ENCODE peak calls at places on chromosomes 11 and 22, in ten cellular contexts. K is CD8-positive, alpha-beta memory T cell; T is PC-9; V is cardiac muscle cell; P is ovary; J is BE2C; A is MM.1S; B is pancreas; Q is hepatocyte; O is lower lobe of right lung. F is an unnamed sample.
A peak's percentile ranks its signal among the peaks of the same experiment; 100 is the strongest.

GRCh38 chr11:83744620-83745192 is 458.5 kb upstream of the CCDC90B start:
- DNase-seq in O (no peak), T (no peak), P (no peak), J (no peak), V (no peak), B (no peak), Q (no peak), K (no peak), A (no peak), F (no peak)

GRCh38 chr11:68206211-68206610 is 6.9 kb downstream of the KMT5B start:
- DNase-seq in A (peak; percentile 70), P (no peak), Q (peak; percentile 76), K (no peak), B (no peak), T (peak; percentile 34), V (peak; percentile 74), J (no peak), O (no peak), F (no peak)

GRCh38 chr11:72695354-72695753 is 21.1 kb upstream of the PDE2A start:
- DNase-seq in B (no peak), P (no peak), T (no peak), V (no peak), A (no peak), K (no peak), J (no peak), O (no peak), Q (no peak), F (no peak)

GRCh38 chr11:46422588-46422987 is 31.0 kb upstream of the CHRM4 start:
- DNase-seq in T (no peak), B (no peak), A (no peak), Q (no peak), P (no peak), O (no peak), J (no peak), V (no peak), K (no peak), F (no peak)

GRCh38 chr22:28333106-28333505 is 346.5 kb downstream of the TTC28 start:
- DNase-seq in J (no peak), K (no peak), Q (no peak), V (no peak), B (no peak), A (no peak), T (no peak), P (no peak), O (no peak), F (no peak)

GRCh38 chr11:12198261-12198925 is 88.0 kb downstream of the MICAL2 start:
- DNase-seq in B (peak; percentile 74), P (no peak), Q (no peak), K (no peak), A (no peak), T (no peak), V (no peak), J (no peak), O (no peak), F (no peak)

GRCh38 chr11:64745219-64745522 is 1.2 kb upstream of the RASGRP2 start:
- DNase-seq in O (peak; percentile 93), A (no peak), K (peak; percentile 93), B (peak; percentile 87), J (no peak), Q (no peak), V (peak; percentile 44), P (no peak), T (no peak), F (no peak)

GRCh38 chr22:43925433-43926348 is 2.1 kb downstream of the PNPLA3 start:
- DNase-seq in T (peak; percentile 60), P (no peak), B (no peak), O (peak; percentile 57), V (no peak), K (no peak), J (no peak), A (no peak), Q (peak; percentile 71), F (no peak)

GRCh38 chr22:50258361-50259292 is 2.9 kb downstream of the MAPK12 start:
- DNase-seq in P (no peak), T (no peak), Q (no peak), J (no peak), K (no peak), B (no peak), V (no peak), A (no peak), O (no peak), F (no peak)

GRCh38 chr22:50260801-50261614 is 475 bp downstream of the MAPK12 start:
- DNase-seq in K (no peak), A (peak; percentile 54), P (no peak), Q (peak; percentile 74), B (no peak), J (peak; percentile 71), T (peak; percentile 52), V (peak; percentile 75), O (peak; percentile 68), F (no peak)

GRCh38 chr22:50261615-50262459 is at the start of gene MAPK12:
- DNase-seq in O (no peak), Q (peak; percentile 56), B (no peak), T (peak; percentile 53), P (peak; percentile 56), A (peak; percentile 63), V (peak; percentile 82), J (peak; percentile 68), K (no peak), F (no peak)

GRCh38 chr22:50259302-50259701 is 2.2 kb downstream of the MAPK12 start:
- DNase-seq in K (no peak), J (no peak), Q (no peak), P (no peak), B (no peak), T (no peak), A (no peak), O (no peak), V (no peak), F (no peak)

DNA sequence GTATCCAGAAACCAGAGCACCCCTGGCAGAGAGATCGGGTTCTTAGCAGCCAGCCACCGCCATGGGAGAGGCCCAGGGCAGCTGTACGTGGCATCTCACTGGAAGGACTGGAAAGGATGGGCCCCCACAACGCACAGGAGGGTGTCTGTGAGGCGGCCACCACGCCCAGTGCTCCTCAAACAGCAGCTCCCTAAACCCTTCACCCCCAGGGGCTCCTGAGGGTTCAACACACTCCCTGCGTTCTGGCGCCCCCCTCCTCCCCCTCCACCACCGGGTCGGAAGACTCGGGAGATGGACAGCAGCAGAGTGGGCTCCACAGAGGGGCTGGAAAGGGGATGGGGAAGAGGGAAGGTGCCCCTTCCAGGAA is 1.1 kb downstream of the MAPK12 start:
- DNase-seq in K (no peak), O (no peak), B (no peak), P (no peak), J (no peak), V (no peak), T (no peak), Q (no peak), A (no peak), F (no peak)
- H3K27me3 ChIP-seq in K (peaks cover 13% of the 10 kb centered on the region), O (peaks cover 20% of the 10 kb centered on the region), B (no peaks in the 10 kb centered on the region), P (no peaks in the 10 kb centered on the region), J (no peaks in the 10 kb centered on the region), V (peaks cover 6% of the 10 kb centered on the region), T (no peaks in the 10 kb centered on the region), Q (peaks cover 6% of the 10 kb centered on the region), A (no peaks in the 10 kb centered on the region), F (peaks cover 4% of the 10 kb centered on the region)

GRCh38 chr11:133272386-133272785 is 259.9 kb downstream of the OPCML start:
- DNase-seq in O (no peak), A (no peak), B (no peak), P (no peak), K (no peak), J (no peak), V (no peak), Q (no peak), T (no peak), F (no peak)

DNA sequence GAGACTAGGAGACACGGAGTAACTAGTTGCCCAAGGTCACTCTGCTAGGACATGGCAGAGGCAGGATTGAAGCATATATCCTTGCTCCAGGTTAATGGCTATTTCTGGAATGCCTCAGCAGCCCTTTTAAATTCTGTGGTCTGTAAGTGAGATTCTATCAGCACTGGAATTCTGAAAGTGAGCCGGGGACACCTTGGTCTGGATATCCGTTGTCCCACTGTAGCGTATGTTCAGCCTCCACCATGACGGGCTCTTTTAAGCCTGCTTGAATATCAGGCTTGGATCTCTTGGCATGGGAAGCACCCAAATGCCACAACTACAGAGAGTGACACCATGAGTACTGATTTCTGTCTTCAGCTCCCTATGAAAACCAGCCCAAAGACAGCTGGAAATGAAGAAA is 254.4 kb downstream of the OPCML start:
- DNase-seq in A (no peak), P (no peak), B (no peak), K (no peak), V (no peak), Q (no peak), O (no peak), J (no peak), T (no peak), F (no peak)
- H3K27me3 ChIP-seq in A (no peaks in the 10 kb centered on the region), P (no peaks in the 10 kb centered on the region), B (no peaks in the 10 kb centered on the region), K (no peaks in the 10 kb centered on the region), V (no peaks in the 10 kb centered on the region), Q (peaks cover 8% of the 10 kb centered on the region), O (no peaks in the 10 kb centered on the region), J (no peaks in the 10 kb centered on the region), T (peaks cover 7% of the 10 kb centered on the region), F (no peaks in the 10 kb centered on the region)

GRCh38 chr11:117501499-117501898 is 173.8 kb downstream of the CEP164 start:
- DNase-seq in B (no peak), Q (no peak), K (no peak), V (peak; percentile 46), P (no peak), J (no peak), O (no peak), T (no peak), A (no peak), F (no peak)

GRCh38 chr11:117492578-117493251 is 165.1 kb downstream of the CEP164 start:
- DNase-seq in Q (no peak), B (no peak), K (no peak), A (no peak), V (peak; percentile 51), P (no peak), J (peak; percentile 89), O (no peak), T (no peak), F (no peak)

GRCh38 chr11:117498791-117499190 is 171.1 kb downstream of the CEP164 start:
- DNase-seq in T (no peak), A (no peak), B (no peak), Q (no peak), V (no peak), K (no peak), P (no peak), O (no peak), J (no peak), F (no peak)

GRCh38 chr11:117495357-117495756 is 167.7 kb downstream of the CEP164 start:
- DNase-seq in A (no peak), P (no peak), O (no peak), J (peak; percentile 52), B (no peak), K (no peak), Q (no peak), V (no peak), T (no peak), F (no peak)

GRCh38 chr11:117497206-117497951 is 169.7 kb downstream of the CEP164 start:
- DNase-seq in K (no peak), A (no peak), J (no peak), V (no peak), T (no peak), P (no peak), O (no peak), B (no peak), Q (no peak), F (no peak)
- H3K27me3 ChIP-seq in K (no peaks in the 10 kb centered on the region), A (peaks cover 83% of the 10 kb centered on the region), J (no peaks in the 10 kb centered on the region), V (peaks cover 10% of the 10 kb centered on the region), T (peaks cover 100% of the 10 kb centered on the region), P (no peaks in the 10 kb centered on the region), O (peaks cover 11% of the 10 kb centered on the region), B (no peaks in the 10 kb centered on the region), Q (peaks cover 11% of the 10 kb centered on the region), F (no peaks in the 10 kb centered on the region)

DNA sequence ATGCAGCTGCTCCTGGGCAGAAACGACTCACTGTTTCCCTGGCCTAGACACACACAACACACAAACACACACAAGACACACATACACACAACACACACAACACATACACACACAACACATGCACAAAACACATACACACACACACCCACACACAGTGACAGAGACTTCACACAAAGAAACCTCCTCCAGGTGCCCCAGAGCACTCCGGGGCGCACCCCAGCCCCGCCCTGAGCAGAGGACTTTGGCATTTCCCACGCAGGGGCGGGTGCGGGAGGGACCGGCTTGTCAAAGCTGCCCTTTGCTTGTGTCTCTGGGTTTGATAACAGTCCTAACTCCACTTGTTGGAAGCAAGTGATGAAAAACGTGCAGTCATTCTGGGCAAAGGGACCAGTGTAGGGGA is 6.5 kb downstream of the APOBEC3A start:
- DNase-seq in T (peak; percentile 56), V (no peak), P (no peak), B (no peak), O (no peak), J (no peak), A (no peak), Q (peak; percentile 90), K (peak; percentile 36), F (no peak)
- H3K27me3 ChIP-seq in T (no peaks in the 10 kb centered on the region), V (no peaks in the 10 kb centered on the region), P (no peaks in the 10 kb centered on the region), B (no peaks in the 10 kb centered on the region), O (no peaks in the 10 kb centered on the region), J (no peaks in the 10 kb centered on the region), A (no peaks in the 10 kb centered on the region), Q (no peaks in the 10 kb centered on the region), K (no peaks in the 10 kb centered on the region), F (no peaks in the 10 kb centered on the region)

F was measured in iPS DF 6.9.